ENCODE peak calls at places on chromosomes 5 and 9, in six cellular contexts. One of them, this sample, is unnamed.

GRCh38 chr9:137669261-137669672 is 50.5 kb downstream of the EHMT1 start:
- DNase-seq in transverse colon: no peak
- DNase-seq in heart right ventricle: no peak
- DNase-seq in CD8-positive, alpha-beta T cell: no peak
- DNase-seq in fibroblast of the aortic adventitia: no peak
- DNase-seq in endodermal cell: no peak
- DNase-seq in this sample: no peak

GRCh38 chr5:161966544-161966943 is 101.0 kb upstream of the GABRG2 start:
- DNase-seq in CD8-positive, alpha-beta T cell: no peak
- DNase-seq in fibroblast of the aortic adventitia: no peak
- DNase-seq in endodermal cell: no peak
- DNase-seq in heart right ventricle: no peak
- DNase-seq in transverse colon: no peak
- DNase-seq in this sample: no peak

GRCh38 chr9:99633260-99633659 is 188.4 kb upstream of the NR4A3 start:
- DNase-seq in endodermal cell: no peak
- DNase-seq in heart right ventricle: no peak
- DNase-seq in transverse colon: no peak
- DNase-seq in fibroblast of the aortic adventitia: no peak
- DNase-seq in CD8-positive, alpha-beta T cell: no peak
- DNase-seq in this sample: no peak

GRCh38 chr5:92106808-92107207 is 723.7 kb upstream of the ARRDC3 start:
- DNase-seq in fibroblast of the aortic adventitia: no peak
- DNase-seq in heart right ventricle: no peak
- DNase-seq in transverse colon: no peak
- DNase-seq in endodermal cell: no peak
- DNase-seq in CD8-positive, alpha-beta T cell: no peak
- DNase-seq in this sample: no peak

GRCh38 chr9:35110327-35110758 is 5.3 kb downstream of the ATOSB start:
- DNase-seq in CD8-positive, alpha-beta T cell: no peak
- DNase-seq in endodermal cell: no peak
- DNase-seq in heart right ventricle: no peak
- DNase-seq in fibroblast of the aortic adventitia: peak; percentile 37
- DNase-seq in transverse colon: no peak
- DNase-seq in this sample: peak; percentile 56

GRCh38 chr9:14314424-14314928 is 535 bp upstream of the NFIB start:
- DNase-seq in transverse colon: peak; percentile 82
- DNase-seq in fibroblast of the aortic adventitia: peak; percentile 96
- DNase-seq in endodermal cell: peak; percentile 78
- DNase-seq in CD8-positive, alpha-beta T cell: no peak
- DNase-seq in heart right ventricle: peak; percentile 73
- DNase-seq in this sample: peak; percentile 96

GRCh38 chr5:166347051-166347450 is 1944.4 kb upstream of the WWC1 start:
- DNase-seq in heart right ventricle: no peak
- DNase-seq in endodermal cell: no peak
- DNase-seq in fibroblast of the aortic adventitia: no peak
- DNase-seq in transverse colon: no peak
- DNase-seq in CD8-positive, alpha-beta T cell: no peak
- DNase-seq in this sample: no peak

GRCh38 chr9:133718533-133719315 is 19.4 kb downstream of the SARDH start:
- DNase-seq in endodermal cell: no peak
- DNase-seq in heart right ventricle: no peak
- DNase-seq in CD8-positive, alpha-beta T cell: no peak
- DNase-seq in transverse colon: no peak
- DNase-seq in fibroblast of the aortic adventitia: no peak
- DNase-seq in this sample: no peak

GRCh38 chr9:133607976-133608375 is 1.2 kb downstream of the FAM163B start:
- DNase-seq in fibroblast of the aortic adventitia: no peak
- DNase-seq in endodermal cell: no peak
- DNase-seq in transverse colon: no peak
- DNase-seq in CD8-positive, alpha-beta T cell: no peak
- DNase-seq in heart right ventricle: no peak
- DNase-seq in this sample: no peak

DNA sequence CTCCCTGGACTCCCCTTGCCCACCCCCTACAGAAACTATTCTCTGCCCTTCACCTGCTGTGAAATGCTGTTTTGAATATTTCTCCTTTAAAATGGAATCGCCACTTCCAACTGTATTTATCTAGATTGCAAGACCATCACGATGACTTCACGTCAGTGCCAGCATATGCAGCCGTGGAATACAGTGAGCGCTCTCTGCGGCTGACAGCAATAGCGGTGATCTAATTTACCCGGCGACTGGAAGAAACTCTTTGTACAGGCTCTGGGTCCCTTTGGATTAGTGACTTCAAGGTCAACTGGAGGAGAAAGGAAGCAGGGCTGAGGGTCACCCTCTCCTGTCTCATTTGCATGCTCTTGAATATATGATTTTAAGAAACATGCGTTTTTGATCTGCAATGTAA is 192.0 kb downstream of the IRX1 start:
- DNase-seq in transverse colon: no peak
- DNase-seq in endodermal cell: peak; percentile 58
- DNase-seq in fibroblast of the aortic adventitia: no peak
- DNase-seq in CD8-positive, alpha-beta T cell: no peak
- DNase-seq in heart right ventricle: no peak
- DNase-seq in this sample: no peak
- H3K4me3 ChIP-seq in transverse colon: no peak overlapping the region
- H3K4me3 ChIP-seq in endodermal cell: no peak overlapping the region
- H3K4me3 ChIP-seq in fibroblast of the aortic adventitia: no peak overlapping the region
- H3K4me3 ChIP-seq in CD8-positive, alpha-beta T cell: no peak overlapping the region
- H3K4me3 ChIP-seq in heart right ventricle: no peak overlapping the region
- H3K4me3 ChIP-seq in this sample: no peak overlapping the region

GRCh38 chr9:31840702-31841101 is 543.7 kb upstream of the ACO1 start:
- DNase-seq in endodermal cell: no peak
- DNase-seq in fibroblast of the aortic adventitia: no peak
- DNase-seq in CD8-positive, alpha-beta T cell: no peak
- DNase-seq in transverse colon: no peak
- DNase-seq in heart right ventricle: no peak
- DNase-seq in this sample: no peak

GRCh38 chr9:31837211-31837610 is 547.2 kb upstream of the ACO1 start:
- DNase-seq in fibroblast of the aortic adventitia: no peak
- DNase-seq in CD8-positive, alpha-beta T cell: no peak
- DNase-seq in transverse colon: no peak
- DNase-seq in endodermal cell: no peak
- DNase-seq in heart right ventricle: no peak
- DNase-seq in this sample: no peak

GRCh38 chr9:31839273-31839672 is 545.2 kb upstream of the ACO1 start:
- DNase-seq in endodermal cell: peak; percentile 54
- DNase-seq in transverse colon: no peak
- DNase-seq in CD8-positive, alpha-beta T cell: no peak
- DNase-seq in heart right ventricle: no peak
- DNase-seq in fibroblast of the aortic adventitia: no peak
- DNase-seq in this sample: peak; percentile 45
- TF ChIP-seq CTCF in endodermal cell: peak; percentile 57
- TF ChIP-seq CTCF in transverse colon: no peak
- TF ChIP-seq CTCF in CD8-positive, alpha-beta T cell: no peak
- TF ChIP-seq CTCF in heart right ventricle: no peak
- TF ChIP-seq CTCF in fibroblast of the aortic adventitia: no peak
- TF ChIP-seq CTCF in this sample: peak; percentile 26

DNA sequence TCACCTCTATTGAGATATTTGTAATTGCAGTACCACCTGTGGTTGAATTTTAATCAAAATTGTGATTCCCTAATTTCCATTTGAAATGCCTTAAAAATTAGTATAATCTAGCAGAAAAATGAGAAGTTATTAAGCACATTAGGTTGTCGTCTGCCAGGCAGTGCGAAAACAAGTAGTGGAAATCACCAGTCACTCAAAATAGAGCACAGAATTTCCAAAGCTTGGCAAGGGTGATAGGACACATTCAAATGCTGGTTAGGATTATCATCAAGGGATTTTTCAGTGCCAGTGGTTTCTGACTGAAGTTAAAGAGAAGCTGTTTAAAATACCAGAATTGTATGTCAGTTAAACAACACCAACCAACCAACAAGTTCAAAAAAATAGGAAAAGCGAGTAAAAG is 97.8 kb downstream of the PLK2 start:
- DNase-seq in fibroblast of the aortic adventitia: no peak
- DNase-seq in heart right ventricle: no peak
- DNase-seq in endodermal cell: no peak
- DNase-seq in transverse colon: no peak
- DNase-seq in CD8-positive, alpha-beta T cell: no peak
- DNase-seq in this sample: no peak
- H3K4me3 ChIP-seq in fibroblast of the aortic adventitia: no peak overlapping the region
- H3K4me3 ChIP-seq in heart right ventricle: no peak overlapping the region
- H3K4me3 ChIP-seq in endodermal cell: no peak overlapping the region
- H3K4me3 ChIP-seq in transverse colon: no peak overlapping the region
- H3K4me3 ChIP-seq in CD8-positive, alpha-beta T cell: no peak overlapping the region
- H3K4me3 ChIP-seq in this sample: no peak overlapping the region

GRCh38 chr9:123027517-123027916 is 6.0 kb upstream of the GPR21 start:
- DNase-seq in transverse colon: no peak
- DNase-seq in endodermal cell: no peak
- DNase-seq in CD8-positive, alpha-beta T cell: no peak
- DNase-seq in heart right ventricle: no peak
- DNase-seq in fibroblast of the aortic adventitia: no peak
- DNase-seq in this sample: no peak
- TF ChIP-seq CTCF in transverse colon: no peak
- TF ChIP-seq CTCF in endodermal cell: no peak
- TF ChIP-seq CTCF in CD8-positive, alpha-beta T cell: no peak
- TF ChIP-seq CTCF in heart right ventricle: no peak
- TF ChIP-seq CTCF in fibroblast of the aortic adventitia: no peak
- TF ChIP-seq CTCF in this sample: no peak

DNA sequence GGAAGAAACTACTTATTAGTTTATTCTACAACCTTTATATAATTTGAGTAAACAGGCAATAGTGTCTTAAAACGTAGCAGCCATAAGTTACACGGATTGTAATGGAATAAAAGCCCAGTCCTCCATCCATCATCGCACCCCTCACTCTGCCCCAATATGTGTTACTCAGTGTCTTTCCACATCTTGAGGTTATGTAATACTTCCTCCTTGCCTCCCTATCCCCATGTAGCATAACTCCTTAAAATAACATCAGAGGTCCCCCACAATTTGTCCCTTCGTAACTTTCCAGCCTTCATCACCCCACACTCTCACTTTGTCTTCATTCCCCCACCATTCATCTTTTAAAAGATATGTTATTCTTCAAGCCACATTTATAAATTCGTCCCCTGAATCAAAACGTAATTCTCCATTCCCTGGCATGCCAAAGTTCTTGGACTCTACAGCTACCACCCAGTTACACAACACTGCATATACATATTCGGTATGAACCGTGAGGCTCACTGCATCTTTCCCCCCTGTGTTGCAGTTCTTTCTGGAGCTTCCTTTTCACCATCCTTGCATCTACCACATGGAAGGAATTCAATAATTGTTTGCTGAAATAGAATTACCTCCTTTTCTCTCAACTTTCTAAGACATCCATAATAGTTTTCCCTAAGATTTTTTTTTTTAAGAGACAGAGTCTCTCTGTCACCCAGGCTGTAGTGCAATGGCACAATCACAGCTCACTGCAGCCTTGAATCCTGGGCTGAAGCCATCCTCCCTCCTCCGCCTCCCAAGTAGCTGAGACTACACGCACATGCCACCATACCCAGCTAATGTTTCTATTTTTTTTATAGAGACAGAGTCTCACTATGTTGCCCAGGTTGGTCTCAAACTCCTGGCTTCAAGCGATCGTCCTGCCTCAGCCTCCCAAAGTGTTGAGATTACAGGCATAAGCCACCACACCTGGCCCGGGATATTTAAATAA is 3.4 kb downstream of the LPAR1 start:
- DNase-seq in fibroblast of the aortic adventitia: peak; percentile 71
- DNase-seq in CD8-positive, alpha-beta T cell: no peak
- DNase-seq in endodermal cell: no peak
- DNase-seq in transverse colon: no peak
- DNase-seq in heart right ventricle: no peak
- DNase-seq in this sample: no peak
- H3K4me3 ChIP-seq in fibroblast of the aortic adventitia: peak overlapping the region; percentile 69
- H3K4me3 ChIP-seq in CD8-positive, alpha-beta T cell: no peak overlapping the region
- H3K4me3 ChIP-seq in endodermal cell: no peak overlapping the region
- H3K4me3 ChIP-seq in transverse colon: no peak overlapping the region
- H3K4me3 ChIP-seq in heart right ventricle: no peak overlapping the region
- H3K4me3 ChIP-seq in this sample: no peak overlapping the region

DNA sequence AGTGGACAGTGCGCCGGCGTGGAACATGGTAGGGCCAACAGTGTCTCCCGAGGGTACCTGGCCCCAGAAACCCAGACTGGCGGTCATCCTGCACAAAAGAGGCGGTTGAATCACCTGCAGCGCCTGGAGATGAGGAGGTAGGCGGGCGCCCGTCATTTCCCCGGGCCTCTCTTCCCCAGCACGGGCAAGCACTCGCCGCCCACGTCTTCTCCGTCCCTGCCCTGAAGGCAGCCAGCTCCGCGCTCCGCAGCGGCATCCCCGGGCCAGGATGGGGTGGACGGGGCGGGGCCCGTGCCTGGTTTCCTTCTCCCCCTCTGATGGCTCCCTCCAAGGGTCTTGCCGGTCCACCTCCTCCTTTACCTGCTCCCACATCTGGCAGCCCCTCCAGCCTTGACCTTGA is 27.1 kb upstream of the N4BP3 start:
- DNase-seq in CD8-positive, alpha-beta T cell: no peak
- DNase-seq in transverse colon: no peak
- DNase-seq in heart right ventricle: no peak
- DNase-seq in fibroblast of the aortic adventitia: no peak
- DNase-seq in endodermal cell: peak; percentile 71
- DNase-seq in this sample: no peak
- TF ChIP-seq CTCF in CD8-positive, alpha-beta T cell: no peak
- TF ChIP-seq CTCF in transverse colon: no peak
- TF ChIP-seq CTCF in heart right ventricle: no peak
- TF ChIP-seq CTCF in fibroblast of the aortic adventitia: no peak
- TF ChIP-seq CTCF in endodermal cell: no peak
- TF ChIP-seq CTCF in this sample: no peak

DNA sequence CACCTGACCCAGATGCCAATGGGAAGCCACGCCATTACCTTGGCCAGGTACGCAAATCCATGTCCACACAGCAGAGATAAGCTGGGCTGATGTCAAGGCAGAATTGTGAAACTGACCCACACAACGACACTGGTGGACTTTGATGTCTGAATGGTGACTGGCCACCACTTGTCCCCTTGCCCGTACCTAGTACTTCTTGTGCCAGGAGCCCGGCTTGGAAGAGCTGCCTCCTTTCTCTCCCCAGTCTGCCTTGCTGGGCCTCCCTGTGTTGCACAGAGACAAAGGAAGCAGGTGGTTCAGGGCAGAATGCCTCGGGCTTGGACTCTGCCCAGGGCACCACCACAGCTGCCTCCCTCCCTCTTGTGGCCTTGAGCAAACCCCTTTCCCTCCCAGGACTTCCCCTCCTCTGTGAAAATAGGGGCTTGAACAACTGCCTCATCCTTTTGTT is 23.3 kb downstream of the PTGES2 start:
- DNase-seq in endodermal cell: no peak
- DNase-seq in heart right ventricle: no peak
- DNase-seq in CD8-positive, alpha-beta T cell: no peak
- DNase-seq in fibroblast of the aortic adventitia: peak; percentile 47
- DNase-seq in transverse colon: peak; percentile 73
- DNase-seq in this sample: no peak
- H3K4me3 ChIP-seq in endodermal cell: no peak overlapping the region
- H3K4me3 ChIP-seq in heart right ventricle: no peak overlapping the region
- H3K4me3 ChIP-seq in CD8-positive, alpha-beta T cell: no peak overlapping the region
- H3K4me3 ChIP-seq in fibroblast of the aortic adventitia: no peak overlapping the region
- H3K4me3 ChIP-seq in transverse colon: no peak overlapping the region
- H3K4me3 ChIP-seq in this sample: no peak overlapping the region

GRCh38 chr9:95268681-95269080 is 48.8 kb downstream of the FANCC start:
- DNase-seq in transverse colon: no peak
- DNase-seq in fibroblast of the aortic adventitia: peak; percentile 66
- DNase-seq in endodermal cell: peak; percentile 53
- DNase-seq in heart right ventricle: no peak
- DNase-seq in CD8-positive, alpha-beta T cell: no peak
- DNase-seq in this sample: peak; percentile 65
- TF ChIP-seq CTCF in transverse colon: no peak
- TF ChIP-seq CTCF in fibroblast of the aortic adventitia: peak; percentile 71
- TF ChIP-seq CTCF in endodermal cell: peak; percentile 48
- TF ChIP-seq CTCF in heart right ventricle: peak; percentile 49
- TF ChIP-seq CTCF in CD8-positive, alpha-beta T cell: no peak
- TF ChIP-seq CTCF in this sample: peak; percentile 69